ENCODE peak calls at places on chromosomes 16 and 17, in five cellular contexts. O, L, I, Z and Q are unnamed samples. For H4K20me1 and H3K27me3, the result is how much of the 10 kb centered on the place peaks cover.

GRCh38 chr17:67995568-67996191 is 589 bp downstream of the C17orf58 start:
- DNase-seq in O (no peak), I (no peak), Z (peak), L (peak), Q (no peak)

GRCh38 chr17:77822302-77823030 is 136.0 kb upstream of the TNRC6C start:
- DNase-seq in O (no peak), Z (no peak), I (no peak), L (peak), Q (no peak)

GRCh38 chr16:71754652-71755051 is 30.2 kb upstream of the PHLPP2 start:
- DNase-seq in Z (no peak), O (no peak), L (no peak), I (no peak), Q (no peak)

GRCh38 chr17:57499648-57500049 is 243.3 kb downstream of the MSI2 start:
- DNase-seq in O (no peak), Z (no peak), L (peak), I (no peak), Q (no peak)

GRCh38 chr17:75130632-75131277 is 787 bp downstream of the NT5C start:
- DNase-seq in Z (peak), I (peak), O (peak), L (peak), Q (no peak)

GRCh38 chr16:81707411-81708321 is 71.4 kb upstream of the PLCG2 start:
- DNase-seq in O (peak), I (no peak), L (peak), Z (no peak), Q (no peak)

GRCh38 chr17:42865638-42866094 is 14.7 kb downstream of the AOC3 start:
- DNase-seq in I (no peak), Z (no peak), L (no peak), O (no peak), Q (no peak)

GRCh38 chr17:29115906-29116651 is 64.1 kb downstream of the MYO18A start:
- DNase-seq in O (peak), I (peak), Z (peak), L (peak), Q (no peak)

GRCh38 chr16:12290165-12290564 is 313.6 kb downstream of the SNX29 start:
- DNase-seq in Z (no peak), O (no peak), I (no peak), L (no peak), Q (no peak)

GRCh38 chr16:588889-589657 is 793 bp upstream of the RAB40C start:
- DNase-seq in O (peak), L (peak), I (peak), Z (peak), Q (peak)
- H4K20me1 ChIP-seq in O (under half), L (under half), I (under half), Z (half or more), Q (under half)

DNA sequence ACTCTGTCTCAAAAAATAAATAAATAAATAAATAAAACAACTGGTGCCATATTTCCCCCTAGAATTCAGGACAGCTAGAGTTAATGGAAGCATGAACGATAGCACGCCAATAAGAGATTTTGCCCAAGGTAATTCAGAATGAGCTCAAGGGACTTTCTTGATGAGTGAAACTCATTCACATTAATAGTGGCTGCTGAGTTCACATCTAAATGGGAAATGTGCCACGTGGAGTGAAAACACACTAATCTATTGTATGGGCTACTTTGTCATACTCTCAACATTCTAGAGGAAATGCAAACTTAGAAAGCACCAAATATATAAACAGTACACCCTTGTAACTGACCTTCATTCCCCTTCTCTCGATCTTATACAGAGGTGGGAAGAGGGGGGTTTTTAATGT is 47.3 kb upstream of the PSMD7 start:
- DNase-seq in I (no peak), Z (no peak), L (no peak), O (no peak), Q (no peak)
- H3K27me3 ChIP-seq in I (under half), Z (under half), L (under half), O (under half), Q (under half)

GRCh38 chr17:49656247-49656646 is 21.6 kb downstream of the SPOP start:
- DNase-seq in L (no peak), O (no peak), Z (no peak), I (no peak), Q (no peak)
- H4K20me1 ChIP-seq in L (under half), O (under half), Z (under half), I (under half), Q (under half)

GRCh38 chr16:49281843-49282642 is 405 bp upstream of the CBLN1 start:
- DNase-seq in Z (peak), O (peak), L (peak), I (no peak), Q (no peak)

GRCh38 chr16:49280861-49281331 is 742 bp downstream of the CBLN1 start:
- DNase-seq in I (no peak), L (no peak), Z (no peak), O (no peak), Q (no peak)

GRCh38 chr16:49280022-49280741 is 1.5 kb downstream of the CBLN1 start:
- DNase-seq in O (no peak), Z (peak), I (no peak), L (peak), Q (no peak)

GRCh38 chr16:49282690-49283375 is 1.2 kb upstream of the CBLN1 start:
- DNase-seq in I (no peak), L (no peak), O (no peak), Z (peak), Q (no peak)

DNA sequence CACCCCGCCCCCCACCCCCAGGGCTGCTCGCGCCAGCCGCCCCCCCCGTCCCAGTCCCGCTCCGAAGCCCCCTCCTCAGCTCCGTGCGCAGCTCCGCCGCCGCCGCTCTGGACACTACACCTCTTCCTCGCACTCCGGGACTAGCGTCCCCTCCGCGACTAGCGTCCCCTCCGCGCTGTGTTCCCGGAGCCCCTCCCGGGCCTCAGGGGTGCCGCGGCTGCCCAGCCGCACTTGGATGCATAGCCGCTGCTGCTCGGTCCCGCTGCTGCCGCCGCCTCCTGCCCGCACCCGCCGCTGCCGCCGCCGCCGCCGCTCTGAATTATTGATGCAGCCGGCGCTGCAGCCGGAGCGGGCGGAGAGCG is at the start of gene CBLN1:
- DNase-seq in I (no peak), L (no peak), Z (no peak), O (no peak), Q (no peak)
- H3K27me3 ChIP-seq in I (under half), L (half or more), Z (half or more), O (half or more), Q (half or more)

GRCh38 chr17:21394265-21394664 is 18.1 kb downstream of the KCNJ12 start:
- DNase-seq in O (peak), L (peak), Z (no peak), I (no peak), Q (no peak)
- H4K20me1 ChIP-seq in O (under half), L (under half), Z (under half), I (under half), Q (under half)

GRCh38 chr16:711084-711483 is 3.8 kb upstream of the METRN start:
- DNase-seq in Z (no peak), I (no peak), L (no peak), O (no peak), Q (no peak)
- H3K27me3 ChIP-seq in Z (half or more), I (under half), L (under half), O (under half), Q (half or more)

GRCh38 chr17:63571632-63572310 is 21.5 kb downstream of the DCAF7 start:
- DNase-seq in Z (no peak), L (peak), I (no peak), O (peak), Q (peak)
- H4K20me1 ChIP-seq in Z (half or more), L (under half), I (under half), O (half or more), Q (under half)